ENCODE peak calls at places on chromosomes 1 and 21, in four cellular contexts. One of them, this sample, is unnamed.

GRCh38 chr21:46096997-46097825 is 701 bp upstream of the COL6A2 start:
- DNase-seq in activated T-cell treated with anti-CD3 and anti-CD28 coated beads for 4 hours: no peak
- DNase-seq in iris pigment epithelial cell: no peak
- DNase-seq in activated CD4-positive, alpha-beta T cell treated with anti-CD3 and anti-CD28 coated beads, Interleukin-2, amount 50 U/mL, for 24 hours: no peak
- DNase-seq in this sample: no peak

GRCh38 chr1:4267381-4268261 is 367.5 kb upstream of the C1orf174 start:
- DNase-seq in activated CD4-positive, alpha-beta T cell treated with anti-CD3 and anti-CD28 coated beads, Interleukin-2, amount 50 U/mL, for 24 hours: no peak
- DNase-seq in activated T-cell treated with anti-CD3 and anti-CD28 coated beads for 4 hours: no peak
- DNase-seq in iris pigment epithelial cell: no peak
- DNase-seq in this sample: no peak

GRCh38 chr1:24020032-24020431 is 39.9 kb upstream of the SRSF10 start:
- DNase-seq in activated T-cell treated with anti-CD3 and anti-CD28 coated beads for 4 hours: no peak
- DNase-seq in activated CD4-positive, alpha-beta T cell treated with anti-CD3 and anti-CD28 coated beads, Interleukin-2, amount 50 U/mL, for 24 hours: no peak
- DNase-seq in iris pigment epithelial cell: peak
- DNase-seq in this sample: no peak

GRCh38 chr1:14300991-14301703 is 297.3 kb upstream of the KAZN start:
- DNase-seq in activated CD4-positive, alpha-beta T cell treated with anti-CD3 and anti-CD28 coated beads, Interleukin-2, amount 50 U/mL, for 24 hours: no peak
- DNase-seq in activated T-cell treated with anti-CD3 and anti-CD28 coated beads for 4 hours: no peak
- DNase-seq in iris pigment epithelial cell: no peak
- DNase-seq in this sample: no peak

GRCh38 chr1:40036574-40036973 is 4.0 kb upstream of the CAP1 start:
- DNase-seq in activated CD4-positive, alpha-beta T cell treated with anti-CD3 and anti-CD28 coated beads, Interleukin-2, amount 50 U/mL, for 24 hours: no peak
- DNase-seq in iris pigment epithelial cell: peak
- DNase-seq in activated T-cell treated with anti-CD3 and anti-CD28 coated beads for 4 hours: no peak
- DNase-seq in this sample: no peak

GRCh38 chr1:208525417-208525816 is 281.2 kb upstream of the PLXNA2 start:
- DNase-seq in activated T-cell treated with anti-CD3 and anti-CD28 coated beads for 4 hours: no peak
- DNase-seq in iris pigment epithelial cell: no peak
- DNase-seq in activated CD4-positive, alpha-beta T cell treated with anti-CD3 and anti-CD28 coated beads, Interleukin-2, amount 50 U/mL, for 24 hours: no peak
- DNase-seq in this sample: no peak

GRCh38 chr1:40692429-40692905 is 963 bp downstream of the NFYC start:
- DNase-seq in activated T-cell treated with anti-CD3 and anti-CD28 coated beads for 4 hours: no peak
- DNase-seq in iris pigment epithelial cell: peak
- DNase-seq in activated CD4-positive, alpha-beta T cell treated with anti-CD3 and anti-CD28 coated beads, Interleukin-2, amount 50 U/mL, for 24 hours: no peak
- DNase-seq in this sample: no peak

GRCh38 chr1:182671779-182672486 is 12.5 kb downstream of the RGS8 start:
- DNase-seq in activated T-cell treated with anti-CD3 and anti-CD28 coated beads for 4 hours: no peak
- DNase-seq in iris pigment epithelial cell: no peak
- DNase-seq in activated CD4-positive, alpha-beta T cell treated with anti-CD3 and anti-CD28 coated beads, Interleukin-2, amount 50 U/mL, for 24 hours: no peak
- DNase-seq in this sample: no peak

GRCh38 chr1:102550729-102551384 is 554.1 kb upstream of the OLFM3 start:
- DNase-seq in activated CD4-positive, alpha-beta T cell treated with anti-CD3 and anti-CD28 coated beads, Interleukin-2, amount 50 U/mL, for 24 hours: no peak
- DNase-seq in iris pigment epithelial cell: peak
- DNase-seq in activated T-cell treated with anti-CD3 and anti-CD28 coated beads for 4 hours: no peak
- DNase-seq in this sample: no peak

GRCh38 chr21:45543371-45543709 is 1.1 kb upstream of the SLC19A1 start:
- DNase-seq in activated CD4-positive, alpha-beta T cell treated with anti-CD3 and anti-CD28 coated beads, Interleukin-2, amount 50 U/mL, for 24 hours: no peak
- DNase-seq in iris pigment epithelial cell: no peak
- DNase-seq in activated T-cell treated with anti-CD3 and anti-CD28 coated beads for 4 hours: no peak
- DNase-seq in this sample: no peak

GRCh38 chr1:174239541-174239940 is 80.2 kb downstream of the RABGAP1L start:
- DNase-seq in activated CD4-positive, alpha-beta T cell treated with anti-CD3 and anti-CD28 coated beads, Interleukin-2, amount 50 U/mL, for 24 hours: no peak
- DNase-seq in activated T-cell treated with anti-CD3 and anti-CD28 coated beads for 4 hours: no peak
- DNase-seq in iris pigment epithelial cell: peak
- DNase-seq in this sample: no peak

GRCh38 chr1:21902378-21903012 is 34.6 kb downstream of the HSPG2 start:
- DNase-seq in activated T-cell treated with anti-CD3 and anti-CD28 coated beads for 4 hours: no peak
- DNase-seq in activated CD4-positive, alpha-beta T cell treated with anti-CD3 and anti-CD28 coated beads, Interleukin-2, amount 50 U/mL, for 24 hours: no peak
- DNase-seq in iris pigment epithelial cell: no peak
- DNase-seq in this sample: no peak

GRCh38 chr1:114832057-114832456 is 22.6 kb upstream of the SYCP1 start:
- DNase-seq in iris pigment epithelial cell: no peak
- DNase-seq in activated T-cell treated with anti-CD3 and anti-CD28 coated beads for 4 hours: no peak
- DNase-seq in activated CD4-positive, alpha-beta T cell treated with anti-CD3 and anti-CD28 coated beads, Interleukin-2, amount 50 U/mL, for 24 hours: no peak
- DNase-seq in this sample: no peak

GRCh38 chr1:226690460-226690982 is 48.6 kb downstream of the ITPKB start:
- DNase-seq in activated CD4-positive, alpha-beta T cell treated with anti-CD3 and anti-CD28 coated beads, Interleukin-2, amount 50 U/mL, for 24 hours: no peak
- DNase-seq in iris pigment epithelial cell: peak
- DNase-seq in activated T-cell treated with anti-CD3 and anti-CD28 coated beads for 4 hours: no peak
- DNase-seq in this sample: no peak

GRCh38 chr21:38037416-38037815 is 121.2 kb upstream of the KCNJ6 start:
- DNase-seq in activated T-cell treated with anti-CD3 and anti-CD28 coated beads for 4 hours: no peak
- DNase-seq in iris pigment epithelial cell: peak
- DNase-seq in activated CD4-positive, alpha-beta T cell treated with anti-CD3 and anti-CD28 coated beads, Interleukin-2, amount 50 U/mL, for 24 hours: no peak
- DNase-seq in this sample: no peak

GRCh38 chr21:29078884-29079765 is 5.7 kb upstream of the CCT8 start:
- DNase-seq in iris pigment epithelial cell: no peak
- DNase-seq in activated CD4-positive, alpha-beta T cell treated with anti-CD3 and anti-CD28 coated beads, Interleukin-2, amount 50 U/mL, for 24 hours: no peak
- DNase-seq in activated T-cell treated with anti-CD3 and anti-CD28 coated beads for 4 hours: no peak
- DNase-seq in this sample: no peak

GRCh38 chr21:42991992-42992740 is 17.8 kb downstream of the PKNOX1 start:
- DNase-seq in activated T-cell treated with anti-CD3 and anti-CD28 coated beads for 4 hours: no peak
- DNase-seq in activated CD4-positive, alpha-beta T cell treated with anti-CD3 and anti-CD28 coated beads, Interleukin-2, amount 50 U/mL, for 24 hours: no peak
- DNase-seq in iris pigment epithelial cell: peak
- DNase-seq in this sample: no peak

GRCh38 chr1:64470670-64471217 is 815 bp downstream of the CACHD1 start:
- DNase-seq in iris pigment epithelial cell: peak
- DNase-seq in activated CD4-positive, alpha-beta T cell treated with anti-CD3 and anti-CD28 coated beads, Interleukin-2, amount 50 U/mL, for 24 hours: no peak
- DNase-seq in activated T-cell treated with anti-CD3 and anti-CD28 coated beads for 4 hours: no peak
- DNase-seq in this sample: no peak

GRCh38 chr1:110477041-110477440 is 26.1 kb downstream of the PROK1 start:
- DNase-seq in activated T-cell treated with anti-CD3 and anti-CD28 coated beads for 4 hours: no peak
- DNase-seq in activated CD4-positive, alpha-beta T cell treated with anti-CD3 and anti-CD28 coated beads, Interleukin-2, amount 50 U/mL, for 24 hours: no peak
- DNase-seq in iris pigment epithelial cell: peak
- DNase-seq in this sample: no peak

GRCh38 chr1:3939242-3940080 is 39.4 kb upstream of the C1orf174 start:
- DNase-seq in iris pigment epithelial cell: no peak
- DNase-seq in activated T-cell treated with anti-CD3 and anti-CD28 coated beads for 4 hours: no peak
- DNase-seq in activated CD4-positive, alpha-beta T cell treated with anti-CD3 and anti-CD28 coated beads, Interleukin-2, amount 50 U/mL, for 24 hours: no peak
- DNase-seq in this sample: no peak

GRCh38 chr1:64733576-64734288 is 11.1 kb upstream of the RAVER2 start:
- DNase-seq in iris pigment epithelial cell: peak
- DNase-seq in activated CD4-positive, alpha-beta T cell treated with anti-CD3 and anti-CD28 coated beads, Interleukin-2, amount 50 U/mL, for 24 hours: no peak
- DNase-seq in activated T-cell treated with anti-CD3 and anti-CD28 coated beads for 4 hours: no peak
- DNase-seq in this sample: no peak

GRCh38 chr1:181134543-181135461 is 46.3 kb downstream of the IER5 start:
- DNase-seq in iris pigment epithelial cell: peak
- DNase-seq in activated T-cell treated with anti-CD3 and anti-CD28 coated beads for 4 hours: no peak
- DNase-seq in activated CD4-positive, alpha-beta T cell treated with anti-CD3 and anti-CD28 coated beads, Interleukin-2, amount 50 U/mL, for 24 hours: no peak
- DNase-seq in this sample: no peak

GRCh38 chr1:60311838-60312237 is 238.3 kb upstream of the C1orf87 start:
- DNase-seq in iris pigment epithelial cell: no peak
- DNase-seq in activated CD4-positive, alpha-beta T cell treated with anti-CD3 and anti-CD28 coated beads, Interleukin-2, amount 50 U/mL, for 24 hours: no peak
- DNase-seq in activated T-cell treated with anti-CD3 and anti-CD28 coated beads for 4 hours: no peak
- DNase-seq in this sample: no peak

GRCh38 chr21:44955141-44955802 is 15.4 kb downstream of the SLX9 start:
- DNase-seq in activated CD4-positive, alpha-beta T cell treated with anti-CD3 and anti-CD28 coated beads, Interleukin-2, amount 50 U/mL, for 24 hours: no peak
- DNase-seq in iris pigment epithelial cell: no peak
- DNase-seq in activated T-cell treated with anti-CD3 and anti-CD28 coated beads for 4 hours: no peak
- DNase-seq in this sample: no peak

GRCh38 chr1:109782514-109782913 is 18.8 kb upstream of the EPS8L3 start:
- DNase-seq in activated T-cell treated with anti-CD3 and anti-CD28 coated beads for 4 hours: no peak
- DNase-seq in iris pigment epithelial cell: peak
- DNase-seq in activated CD4-positive, alpha-beta T cell treated with anti-CD3 and anti-CD28 coated beads, Interleukin-2, amount 50 U/mL, for 24 hours: no peak
- DNase-seq in this sample: no peak

GRCh38 chr1:41802532-41803501 is 115.9 kb downstream of the HIVEP3 start:
- DNase-seq in iris pigment epithelial cell: no peak
- DNase-seq in activated CD4-positive, alpha-beta T cell treated with anti-CD3 and anti-CD28 coated beads, Interleukin-2, amount 50 U/mL, for 24 hours: no peak
- DNase-seq in activated T-cell treated with anti-CD3 and anti-CD28 coated beads for 4 hours: no peak
- DNase-seq in this sample: no peak

GRCh38 chr1:197180252-197180878 is 33.9 kb upstream of the ASPM start:
- DNase-seq in iris pigment epithelial cell: peak
- DNase-seq in activated T-cell treated with anti-CD3 and anti-CD28 coated beads for 4 hours: no peak
- DNase-seq in activated CD4-positive, alpha-beta T cell treated with anti-CD3 and anti-CD28 coated beads, Interleukin-2, amount 50 U/mL, for 24 hours: no peak
- DNase-seq in this sample: no peak

GRCh38 chr1:7383671-7384070 is 387.4 kb upstream of the VAMP3 start:
- DNase-seq in iris pigment epithelial cell: no peak
- DNase-seq in activated CD4-positive, alpha-beta T cell treated with anti-CD3 and anti-CD28 coated beads, Interleukin-2, amount 50 U/mL, for 24 hours: no peak
- DNase-seq in activated T-cell treated with anti-CD3 and anti-CD28 coated beads for 4 hours: no peak
- DNase-seq in this sample: no peak